ENCODE peak calls at places on chromosomes 6 and 20, in eight cellular contexts. One of them, this sample, is unnamed.

GRCh38 chr6:166824880-166825250 is 131.5 kb downstream of the RNASET2 start:
- DNase-seq in upper lobe of right lung: no peak
- DNase-seq in omental fat pad: no peak
- DNase-seq in progenitor cell of endocrine pancreas: no peak
- DNase-seq in thoracic aorta: no peak
- DNase-seq in heart left ventricle: no peak
- DNase-seq in glutamatergic neuron: no peak
- DNase-seq in fibroblast of the aortic adventitia: no peak
- DNase-seq in this sample: no peak

GRCh38 chr6:21593927-21594421 is 423 bp downstream of the SOX4 start:
- DNase-seq in upper lobe of right lung: no peak
- DNase-seq in omental fat pad: no peak
- DNase-seq in progenitor cell of endocrine pancreas: no peak
- DNase-seq in thoracic aorta: no peak
- DNase-seq in heart left ventricle: peak
- DNase-seq in glutamatergic neuron: no peak
- DNase-seq in fibroblast of the aortic adventitia: peak
- DNase-seq in this sample: peak

GRCh38 chr6:159098636-159099106 is 53.9 kb upstream of the TAGAP start:
- DNase-seq in upper lobe of right lung: no peak
- DNase-seq in omental fat pad: no peak
- DNase-seq in progenitor cell of endocrine pancreas: no peak
- DNase-seq in thoracic aorta: no peak
- DNase-seq in heart left ventricle: no peak
- DNase-seq in glutamatergic neuron: no peak
- DNase-seq in fibroblast of the aortic adventitia: no peak
- DNase-seq in this sample: no peak

GRCh38 chr20:52064936-52065335 is 126.6 kb downstream of the ZFP64 start:
- DNase-seq in upper lobe of right lung: no peak
- DNase-seq in omental fat pad: no peak
- DNase-seq in progenitor cell of endocrine pancreas: no peak
- DNase-seq in thoracic aorta: no peak
- DNase-seq in heart left ventricle: no peak
- DNase-seq in glutamatergic neuron: no peak
- DNase-seq in fibroblast of the aortic adventitia: no peak
- DNase-seq in this sample: no peak

GRCh38 chr6:125746731-125747588 is 2.5 kb upstream of the HEY2 start:
- DNase-seq in upper lobe of right lung: no peak
- DNase-seq in omental fat pad: no peak
- DNase-seq in progenitor cell of endocrine pancreas: no peak
- DNase-seq in thoracic aorta: peak
- DNase-seq in heart left ventricle: peak
- DNase-seq in glutamatergic neuron: peak
- DNase-seq in fibroblast of the aortic adventitia: peak
- DNase-seq in this sample: peak

GRCh38 chr20:38005866-38006265 is 27.4 kb downstream of the TTI1 start:
- DNase-seq in upper lobe of right lung: no peak
- DNase-seq in omental fat pad: no peak
- DNase-seq in progenitor cell of endocrine pancreas: no peak
- DNase-seq in thoracic aorta: no peak
- DNase-seq in heart left ventricle: no peak
- DNase-seq in glutamatergic neuron: no peak
- DNase-seq in fibroblast of the aortic adventitia: no peak
- DNase-seq in this sample: no peak

GRCh38 chr20:63518351-63518861 is 2.2 kb upstream of the PPDPF start:
- DNase-seq in upper lobe of right lung: no peak
- DNase-seq in omental fat pad: no peak
- DNase-seq in progenitor cell of endocrine pancreas: peak
- DNase-seq in thoracic aorta: no peak
- DNase-seq in heart left ventricle: peak
- DNase-seq in glutamatergic neuron: peak
- DNase-seq in fibroblast of the aortic adventitia: no peak
- DNase-seq in this sample: no peak

GRCh38 chr20:50724851-50725721 is 6.3 kb upstream of the PARD6B start:
- DNase-seq in upper lobe of right lung: peak
- DNase-seq in omental fat pad: peak
- DNase-seq in progenitor cell of endocrine pancreas: no peak
- DNase-seq in thoracic aorta: peak
- DNase-seq in heart left ventricle: peak
- DNase-seq in glutamatergic neuron: no peak
- DNase-seq in fibroblast of the aortic adventitia: peak
- DNase-seq in this sample: peak

GRCh38 chr20:56566621-56567020 is 33.6 kb downstream of the FAM209B start:
- DNase-seq in upper lobe of right lung: no peak
- DNase-seq in omental fat pad: no peak
- DNase-seq in progenitor cell of endocrine pancreas: no peak
- DNase-seq in thoracic aorta: no peak
- DNase-seq in heart left ventricle: no peak
- DNase-seq in glutamatergic neuron: no peak
- DNase-seq in fibroblast of the aortic adventitia: no peak
- DNase-seq in this sample: no peak

GRCh38 chr6:53065266-53066058 is at the start of gene FBXO9:
- DNase-seq in upper lobe of right lung: peak
- DNase-seq in omental fat pad: no peak
- DNase-seq in progenitor cell of endocrine pancreas: peak
- DNase-seq in thoracic aorta: no peak
- DNase-seq in heart left ventricle: peak
- DNase-seq in glutamatergic neuron: peak
- DNase-seq in fibroblast of the aortic adventitia: no peak
- DNase-seq in this sample: peak

DNA sequence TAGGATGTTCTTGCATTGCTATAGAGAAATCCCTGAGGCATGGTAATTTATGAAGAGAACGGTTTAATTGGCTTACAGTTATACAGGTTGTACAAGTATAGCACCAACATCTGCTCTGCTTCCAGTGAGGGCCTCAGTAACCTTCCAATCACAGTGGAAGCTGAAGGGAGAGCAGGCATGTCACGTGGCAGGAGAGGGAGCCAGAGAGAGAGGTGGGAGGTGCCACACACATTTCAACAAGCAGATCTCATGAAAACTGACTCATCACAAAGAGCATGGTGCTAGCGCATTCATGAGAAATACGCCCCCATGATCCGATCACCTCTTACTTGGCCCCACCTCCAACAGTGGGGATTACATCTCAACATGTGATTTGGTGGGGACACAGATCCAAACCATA is 871.2 kb downstream of the TFAP2A start:
- DNase-seq in upper lobe of right lung: no peak
- DNase-seq in omental fat pad: no peak
- DNase-seq in progenitor cell of endocrine pancreas: no peak
- DNase-seq in thoracic aorta: no peak
- DNase-seq in heart left ventricle: no peak
- DNase-seq in glutamatergic neuron: no peak
- DNase-seq in fibroblast of the aortic adventitia: no peak
- DNase-seq in this sample: no peak
- TF ChIP-seq CTCF in upper lobe of right lung: no peak
- TF ChIP-seq CTCF in omental fat pad: no peak
- TF ChIP-seq CTCF in progenitor cell of endocrine pancreas: no peak
- TF ChIP-seq CTCF in thoracic aorta: no peak
- TF ChIP-seq CTCF in heart left ventricle: no peak
- TF ChIP-seq CTCF in glutamatergic neuron: no peak
- TF ChIP-seq CTCF in fibroblast of the aortic adventitia: no peak
- TF ChIP-seq CTCF in this sample: no peak

DNA sequence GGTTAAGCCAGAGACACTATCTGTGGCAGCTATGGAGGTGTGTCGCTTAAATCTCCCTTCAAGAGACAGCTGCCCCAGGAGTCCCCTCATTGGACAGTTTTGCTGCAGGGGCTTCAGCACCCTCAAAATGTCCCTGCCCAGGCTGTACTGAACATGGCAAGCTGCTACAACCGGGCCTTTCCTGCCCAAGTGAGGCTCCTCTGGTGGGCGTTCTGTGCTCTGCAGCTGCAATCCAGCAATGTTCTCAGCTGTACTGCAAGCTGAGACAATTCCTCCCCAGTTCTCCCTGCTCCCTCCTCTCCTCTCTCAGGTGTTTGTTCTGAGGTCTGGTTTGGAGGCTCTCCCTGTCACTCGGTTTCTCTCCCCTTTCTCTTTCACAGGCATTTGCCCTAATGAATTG is 190.8 kb upstream of the LAMP5 start:
- DNase-seq in upper lobe of right lung: no peak
- DNase-seq in omental fat pad: no peak
- DNase-seq in progenitor cell of endocrine pancreas: peak
- DNase-seq in thoracic aorta: no peak
- DNase-seq in heart left ventricle: no peak
- DNase-seq in glutamatergic neuron: peak
- DNase-seq in fibroblast of the aortic adventitia: no peak
- DNase-seq in this sample: no peak
- TF ChIP-seq CTCF in upper lobe of right lung: peak
- TF ChIP-seq CTCF in omental fat pad: no peak
- TF ChIP-seq CTCF in progenitor cell of endocrine pancreas: peak
- TF ChIP-seq CTCF in thoracic aorta: no peak
- TF ChIP-seq CTCF in heart left ventricle: peak
- TF ChIP-seq CTCF in glutamatergic neuron: peak
- TF ChIP-seq CTCF in fibroblast of the aortic adventitia: peak
- TF ChIP-seq CTCF in this sample: peak

GRCh38 chr20:45080867-45081616 is 19.9 kb downstream of the KCNS1 start:
- DNase-seq in upper lobe of right lung: no peak
- DNase-seq in omental fat pad: no peak
- DNase-seq in progenitor cell of endocrine pancreas: no peak
- DNase-seq in thoracic aorta: no peak
- DNase-seq in heart left ventricle: no peak
- DNase-seq in glutamatergic neuron: no peak
- DNase-seq in fibroblast of the aortic adventitia: no peak
- DNase-seq in this sample: no peak
- TF ChIP-seq CTCF in upper lobe of right lung: peak
- TF ChIP-seq CTCF in omental fat pad: no peak
- TF ChIP-seq CTCF in progenitor cell of endocrine pancreas: peak
- TF ChIP-seq CTCF in thoracic aorta: no peak
- TF ChIP-seq CTCF in heart left ventricle: no peak
- TF ChIP-seq CTCF in glutamatergic neuron: peak
- TF ChIP-seq CTCF in fibroblast of the aortic adventitia: peak
- TF ChIP-seq CTCF in this sample: peak

GRCh38 chr6:10256113-10256690 is 158.7 kb downstream of the TFAP2A start:
- DNase-seq in upper lobe of right lung: no peak
- DNase-seq in omental fat pad: no peak
- DNase-seq in progenitor cell of endocrine pancreas: no peak
- DNase-seq in thoracic aorta: no peak
- DNase-seq in heart left ventricle: no peak
- DNase-seq in glutamatergic neuron: no peak
- DNase-seq in fibroblast of the aortic adventitia: peak
- DNase-seq in this sample: no peak
- TF ChIP-seq CTCF in upper lobe of right lung: peak
- TF ChIP-seq CTCF in omental fat pad: no peak
- TF ChIP-seq CTCF in progenitor cell of endocrine pancreas: peak
- TF ChIP-seq CTCF in thoracic aorta: no peak
- TF ChIP-seq CTCF in heart left ventricle: no peak
- TF ChIP-seq CTCF in glutamatergic neuron: peak
- TF ChIP-seq CTCF in fibroblast of the aortic adventitia: peak
- TF ChIP-seq CTCF in this sample: peak

GRCh38 chr6:156175971-156176421 is 601.2 kb upstream of the ARID1B start:
- DNase-seq in upper lobe of right lung: no peak
- DNase-seq in omental fat pad: no peak
- DNase-seq in progenitor cell of endocrine pancreas: peak
- DNase-seq in thoracic aorta: no peak
- DNase-seq in heart left ventricle: peak
- DNase-seq in glutamatergic neuron: no peak
- DNase-seq in fibroblast of the aortic adventitia: no peak
- DNase-seq in this sample: no peak
- TF ChIP-seq CTCF in upper lobe of right lung: peak
- TF ChIP-seq CTCF in omental fat pad: no peak
- TF ChIP-seq CTCF in progenitor cell of endocrine pancreas: peak
- TF ChIP-seq CTCF in thoracic aorta: no peak
- TF ChIP-seq CTCF in heart left ventricle: peak
- TF ChIP-seq CTCF in glutamatergic neuron: no peak
- TF ChIP-seq CTCF in fibroblast of the aortic adventitia: no peak
- TF ChIP-seq CTCF in this sample: peak